ENCODE peak calls at places on chromosome 7, in four cellular contexts. Z is endothelial cell of umbilical vein, Q is A549, I is heart left ventricle. C is an unnamed sample. For H3K4me1, the result is how much of the 10 kb centered on the place peaks cover.

GRCh38 chr7:16543456-16543855 is 16.8 kb downstream of the LRRC72 start:
- DNase-seq in I (no peak), Z (no peak), Q (no peak), C (no peak)

GRCh38 chr7:22827563-22827962 is 4.9 kb upstream of the TOMM7 start:
- DNase-seq in Z (no peak), Q (no peak), I (no peak), C (no peak)

GRCh38 chr7:106737202-106737562 is 76.2 kb upstream of the CCDC71L start:
- DNase-seq in Z (peak), Q (peak), I (no peak), C (no peak)

GRCh38 chr7:45872116-45873034 is 507 bp downstream of the CCDC201 start:
- DNase-seq in Q (peak), Z (no peak), I (no peak), C (no peak)

GRCh38 chr7:139674752-139675126 is 103.1 kb downstream of the HIPK2 start:
- DNase-seq in Z (no peak), Q (no peak), I (no peak), C (no peak)

GRCh38 chr7:25353191-25353590 is 124.9 kb upstream of the NPVF start:
- DNase-seq in I (no peak), Q (no peak), Z (no peak), C (no peak)

GRCh38 chr7:151138541-151138910 is 29.0 kb downstream of the GBX1 start:
- DNase-seq in I (no peak), Q (no peak), Z (no peak), C (peak)

GRCh38 chr7:81111781-81112540 is 193.1 kb upstream of the SEMA3C start:
- DNase-seq in Q (no peak), Z (peak), I (no peak), C (no peak)

GRCh38 chr7:151631968-151632749 is 112.5 kb upstream of the RHEB start:
- DNase-seq in Z (peak), I (peak), Q (peak), C (peak)

GRCh38 chr7:84372155-84372621 is 177.6 kb upstream of the SEMA3A start:
- DNase-seq in Q (no peak), Z (no peak), I (no peak), C (no peak)

GRCh38 chr7:519974-520458 is 370 bp upstream of the PDGFA start:
- DNase-seq in Q (peak), I (peak), Z (peak), C (no peak)

GRCh38 chr7:138980575-138981285 is 459 bp downstream of the KIAA1549 start:
- DNase-seq in Q (no peak), Z (peak), I (no peak), C (no peak)

GRCh38 chr7:22545539-22545938 is 45.6 kb upstream of the STEAP1B start:
- DNase-seq in Q (no peak), Z (no peak), I (no peak), C (no peak)

GRCh38 chr7:68041559-68041958 is 1044.9 kb downstream of the TYW1 start:
- DNase-seq in Q (no peak), Z (no peak), I (no peak), C (no peak)

GRCh38 chr7:81447351-81447952 is 322.4 kb downstream of the HGF start:
- DNase-seq in Z (peak), I (no peak), Q (peak), C (no peak)

GRCh38 chr7:2254429-2255144 is 12.6 kb downstream of the NUDT1 start:
- DNase-seq in Z (no peak), Q (no peak), I (no peak), C (no peak)

GRCh38 chr7:2257651-2258050 is 15.6 kb downstream of the NUDT1 start:
- DNase-seq in Q (no peak), I (peak), Z (no peak), C (no peak)

GRCh38 chr7:2255145-2256139 is 13.4 kb downstream of the NUDT1 start:
- DNase-seq in Z (no peak), Q (no peak), I (peak), C (no peak)

GRCh38 chr7:2257046-2257551 is 15.1 kb downstream of the NUDT1 start:
- DNase-seq in Q (no peak), I (peak), Z (no peak), C (no peak)

DNA sequence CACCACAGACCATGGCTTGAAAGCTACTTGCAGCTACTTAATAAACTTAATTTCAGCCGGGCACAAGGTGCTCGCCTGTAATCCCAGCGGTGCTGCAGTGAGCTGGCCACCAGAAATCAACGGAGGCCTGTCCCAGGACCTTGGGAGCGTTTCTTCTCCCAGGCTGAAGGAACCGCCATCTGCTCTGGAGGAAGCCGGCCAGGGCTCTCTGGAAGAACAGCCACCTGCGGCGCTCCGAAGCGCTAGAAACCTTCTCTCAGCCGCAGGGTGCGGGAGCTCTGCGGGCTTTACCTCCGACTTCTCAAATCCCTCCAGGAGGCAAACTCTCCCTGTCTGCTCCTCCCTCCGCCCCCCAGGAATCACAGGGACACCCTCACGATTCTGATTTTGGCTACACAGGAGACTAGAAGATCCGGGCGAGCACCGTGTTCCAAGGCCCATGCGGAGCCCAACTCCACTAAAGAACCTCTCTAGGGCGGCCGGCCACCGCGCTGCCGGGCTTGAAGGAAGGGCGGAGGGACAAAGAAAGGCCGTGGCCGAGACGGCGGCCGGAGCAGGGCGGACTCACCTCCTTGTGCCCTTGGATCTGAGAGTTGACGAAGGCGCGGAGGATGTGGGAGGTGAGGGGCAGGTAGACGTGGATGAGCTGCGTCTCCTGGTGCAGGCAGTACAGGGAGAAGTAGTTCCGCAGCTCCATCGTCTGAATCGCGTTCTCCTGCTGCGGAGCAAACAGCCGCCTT is 14.4 kb downstream of the NUDT1 start:
- DNase-seq in Z (no peak), Q (no peak), I (peak), C (no peak)
- TF ChIP-seq POLR2A in Z (no peak), Q (no peak), I (no peak), C (no peak)

GRCh38 chr7:116691664-116692063 is 19.7 kb downstream of the MET start:
- DNase-seq in I (no peak), Z (no peak), Q (peak), C (no peak)

GRCh38 chr7:116689787-116690186 is 17.8 kb downstream of the MET start:
- DNase-seq in Z (no peak), Q (no peak), I (no peak), C (no peak)

GRCh38 chr7:116686033-116686432 is 14.0 kb downstream of the MET start:
- DNase-seq in Q (no peak), I (no peak), Z (no peak), C (no peak)

GRCh38 chr7:116686812-116687419 is 14.9 kb downstream of the MET start:
- DNase-seq in Z (no peak), I (no peak), Q (no peak), C (no peak)

GRCh38 chr7:116687801-116688201 is 15.8 kb downstream of the MET start:
- DNase-seq in Z (peak), I (no peak), Q (peak), C (no peak)
- H3K4me1 ChIP-seq in Z (under half), I (under half), Q (half or more), C (under half)

GRCh38 chr7:97270280-97270679 is 152.8 kb downstream of the SDHAF3 start:
- DNase-seq in Z (no peak), I (no peak), Q (no peak), C (no peak)
- TF ChIP-seq POLR2A in Z (no peak), I (no peak), Q (no peak), C (no peak)

GRCh38 chr7:121192834-121193233 is 136.0 kb upstream of the WNT16 start:
- DNase-seq in I (no peak), Z (no peak), Q (no peak), C (no peak)
- H3K4me1 ChIP-seq in I (under half), Z (under half), Q (under half), C (under half)

GRCh38 chr7:39978252-39978934 is 28.3 kb downstream of the CDK13 start:
- DNase-seq in Z (no peak), Q (no peak), I (no peak), C (no peak)
- TF ChIP-seq POLR2A in Z (no peak), Q (no peak), I (no peak), C (no peak)

GRCh38 chr7:20393021-20394015 is 62.6 kb downstream of the ITGB8 start:
- DNase-seq in Q (peak), I (no peak), Z (peak), C (no peak)
- H3K4me1 ChIP-seq in Q (under half), I (under half), Z (under half), C (under half)

GRCh38 chr7:50335795-50336754 is 31.6 kb downstream of the IKZF1 start:
- DNase-seq in Q (no peak), Z (no peak), I (no peak), C (no peak)

GRCh38 chr7:50335230-50335794 is 30.8 kb downstream of the IKZF1 start:
- DNase-seq in I (no peak), Z (no peak), Q (no peak), C (no peak)

GRCh38 chr7:50334341-50334994 is 30.0 kb downstream of the IKZF1 start:
- DNase-seq in I (no peak), Q (no peak), Z (no peak), C (no peak)

GRCh38 chr7:50339990-50340500 is 35.5 kb downstream of the IKZF1 start:
- DNase-seq in Q (no peak), I (no peak), Z (no peak), C (no peak)

GRCh38 chr7:50336909-50337703 is 32.6 kb downstream of the IKZF1 start:
- DNase-seq in I (no peak), Q (no peak), Z (no peak), C (no peak)
- TF ChIP-seq POLR2A in I (no peak), Q (no peak), Z (no peak), C (no peak)

GRCh38 chr7:39969431-39969830 is 19.4 kb downstream of the CDK13 start:
- DNase-seq in Q (no peak), I (no peak), Z (no peak), C (no peak)
- H3K4me1 ChIP-seq in Q (under half), I (under half), Z (under half), C (under half)

C was measured in right lobe of liver.